ENCODE peak calls at places on chromosomes 5 and 9, in six cellular contexts. K, J, D, V, A and Y are unnamed samples.

GRCh38 chr5:58048954-58049353 is 410.9 kb downstream of the PLK2 start:
- DNase-seq in K (no peak), J (no peak), D (no peak), V (no peak), A (no peak), Y (no peak)

GRCh38 chr9:121610638-121610953 is 40.8 kb upstream of the DAB2IP start:
- DNase-seq in K (no peak), J (no peak), D (no peak), V (no peak), A (no peak), Y (no peak)

GRCh38 chr5:170746081-170746951 is 37.2 kb upstream of the GABRP start:
- DNase-seq in K (no peak), J (no peak), D (no peak), V (no peak), A (no peak), Y (no peak)

GRCh38 chr9:123756484-123757106 is 173.3 kb downstream of the DENND1A start:
- DNase-seq in K (no peak), J (no peak), D (no peak), V (no peak), A (no peak), Y (no peak)

GRCh38 chr5:82719368-82719767 is 357.8 kb downstream of the TMEM167A start:
- DNase-seq in K (no peak), J (peak), D (no peak), V (no peak), A (no peak), Y (no peak)

GRCh38 chr9:33151007-33151557 is 16.1 kb downstream of the B4GALT1 start:
- DNase-seq in K (no peak), J (peak), D (peak), V (no peak), A (peak), Y (peak)

GRCh38 chr9:68979538-68980314 is 34.2 kb downstream of the PRKACG start:
- DNase-seq in K (no peak), J (no peak), D (no peak), V (peak), A (no peak), Y (no peak)

GRCh38 chr5:177309351-177310191 is 2.1 kb downstream of the MXD3 start:
- DNase-seq in K (peak), J (peak), D (peak), V (peak), A (no peak), Y (no peak)

GRCh38 chr5:142324377-142324870 is 397 bp downstream of the SPRY4 start:
- DNase-seq in K (peak), J (no peak), D (no peak), V (peak), A (no peak), Y (no peak)

GRCh38 chr5:178487911-178488310 is 102.3 kb downstream of the COL23A1 start:
- DNase-seq in K (no peak), J (no peak), D (no peak), V (no peak), A (no peak), Y (no peak)